ENCODE peak calls at places on chromosomes 2 and 18, in seven cellular contexts. V is COR-L47; J is thyroid gland; Y is MCF 10A; Z is stimulated activated naive CD8-positive, alpha-beta T cell treated with anti-CD3 and anti-CD28 coated beads, Interleukin-15, Interleukin-2, amounts not matched to agents 100 U/mL and 50 U/mL, for 24 hours; N is tibial nerve; Q is T-helper 17 cell. D is an unnamed sample.

GRCh38 chr2:216692636-216693413 is 2.5 kb downstream of the IGFBP5 start:
- DNase-seq in N (peak), V (peak), Y (peak), Z (peak), J (peak), Q (peak), D (no peak)

GRCh38 chr2:240704651-240705050 is 13.0 kb downstream of the AQP12A start:
- DNase-seq in N (no peak), V (no peak), Y (no peak), J (no peak), Z (peak), Q (no peak), D (no peak)

GRCh38 chr2:2577366-2577765 is 246.3 kb upstream of the MYT1L start:
- DNase-seq in N (no peak), Y (no peak), Q (no peak), Z (no peak), J (no peak), V (no peak), D (no peak)

GRCh38 chr2:159755788-159756187 is 42.2 kb downstream of the CD302 start:
- DNase-seq in Z (no peak), J (no peak), N (no peak), Q (no peak), Y (peak), V (no peak), D (no peak)

GRCh38 chr2:3636586-3637310 is 21.3 kb upstream of the ALLC start:
- DNase-seq in N (no peak), V (no peak), J (no peak), Q (no peak), Y (no peak), Z (no peak), D (peak)

GRCh38 chr2:64410673-64411072 is 43.3 kb upstream of the LGALSL start:
- DNase-seq in Z (no peak), Y (no peak), Q (no peak), J (no peak), N (no peak), V (no peak), D (no peak)

GRCh38 chr2:237662671-237663093 is 35.3 kb downstream of the LRRFIP1 start:
- DNase-seq in Z (peak), V (peak), J (peak), Y (peak), N (peak), Q (no peak), D (no peak)

GRCh38 chr2:237692601-237693079 is 65.3 kb downstream of the LRRFIP1 start:
- DNase-seq in N (no peak), J (peak), V (no peak), Y (peak), Z (no peak), Q (no peak), D (no peak)

GRCh38 chr2:67790622-67791021 is 272.2 kb downstream of the C1D start:
- DNase-seq in N (no peak), Q (no peak), Z (no peak), J (no peak), Y (peak), V (no peak), D (no peak)

GRCh38 chr18:22536558-22536957 is 118.8 kb upstream of the CTAGE1 start:
- DNase-seq in Z (no peak), V (no peak), N (no peak), Y (no peak), J (no peak), Q (no peak), D (no peak)

GRCh38 chr18:57925706-57926105 is 118.3 kb upstream of the NEDD4L start:
- DNase-seq in V (no peak), Q (no peak), N (no peak), Z (no peak), J (no peak), Y (peak), D (no peak)

GRCh38 chr2:222733846-222734689 is 62.6 kb downstream of the MOGAT1 start:
- DNase-seq in V (no peak), Q (no peak), Z (no peak), N (no peak), J (no peak), Y (no peak), D (no peak)

GRCh38 chr2:189441709-189442074 is 418 bp downstream of the WDR75 start:
- DNase-seq in N (no peak), J (no peak), Y (no peak), Z (no peak), Q (no peak), V (no peak), D (no peak)

GRCh38 chr18:47990981-47991380 is 60.5 kb upstream of the SMAD2 start:
- DNase-seq in V (no peak), Z (no peak), Y (no peak), J (no peak), Q (no peak), N (no peak), D (no peak)

GRCh38 chr2:62309465-62310091 is 113.7 kb downstream of the B3GNT2 start:
- DNase-seq in N (no peak), Z (peak), Y (no peak), J (no peak), V (no peak), Q (no peak), D (no peak)

GRCh38 chr2:102012061-102012460 is 20.3 kb downstream of the IL1R2 start:
- DNase-seq in V (no peak), Y (no peak), Z (no peak), Q (no peak), J (no peak), N (no peak), D (no peak)

GRCh38 chr2:200406379-200406778 is 99.9 kb downstream of the SPATS2L start:
- DNase-seq in V (no peak), Y (no peak), N (no peak), J (no peak), Z (no peak), Q (no peak), D (no peak)

GRCh38 chr2:8661736-8662135 is 20.1 kb upstream of the ID2 start:
- DNase-seq in Z (no peak), V (no peak), Y (no peak), N (no peak), J (no peak), Q (no peak), D (no peak)

GRCh38 chr2:85949280-85949679 is 60.5 kb upstream of the ST3GAL5 start:
- DNase-seq in J (peak), N (peak), Y (no peak), Z (no peak), Q (no peak), V (no peak), D (no peak)

GRCh38 chr2:85243101-85244072 is 84.4 kb downstream of the TGOLN2 start:
- DNase-seq in Z (peak), Y (peak), V (no peak), N (peak), Q (peak), J (peak), D (no peak)

GRCh38 chr2:120367221-120367620 is 21.3 kb downstream of the INHBB start:
- DNase-seq in Z (no peak), Q (no peak), V (no peak), J (no peak), N (no peak), Y (no peak), D (no peak)

GRCh38 chr2:212007972-212008371 is 530.6 kb downstream of the ERBB4 start:
- DNase-seq in Z (no peak), V (no peak), J (no peak), Y (no peak), Q (no peak), N (no peak), D (no peak)

GRCh38 chr2:23926289-23926749 is 604 bp downstream of the ATAD2B start:
- DNase-seq in Q (no peak), N (peak), V (no peak), J (peak), Y (peak), Z (peak), D (peak)

GRCh38 chr2:63903003-63903402 is 61.3 kb downstream of the UGP2 start:
- DNase-seq in N (no peak), V (no peak), Z (no peak), Q (no peak), Y (peak), J (no peak), D (no peak)

GRCh38 chr2:2931676-2932075 is 445.9 kb downstream of the EIPR1 start:
- DNase-seq in N (no peak), Z (no peak), Q (no peak), J (no peak), V (no peak), Y (no peak), D (no peak)